ENCODE peak calls at places on chromosome 18, in seven cellular contexts. P, U, L, R, M, V and B are unnamed samples.

GRCh38 chr18:27750014-27750413 is 426.9 kb downstream of the CDH2 start:
- DNase-seq in P (peak; percentile 59), U (peak; percentile 79), L (peak; percentile 88), R (peak; percentile 77), M (peak; percentile 73), V (peak; percentile 58), B (no peak)

GRCh38 chr18:5275872-5276271 is 19.7 kb downstream of the ZBTB14 start:
- DNase-seq in P (no peak), U (no peak), L (no peak), R (peak; percentile 25), M (no peak), V (no peak), B (no peak)

GRCh38 chr18:68177807-68178702 is 536.9 kb downstream of the TMX3 start:
- DNase-seq in P (peak; percentile 86), U (peak; percentile 55), L (peak; percentile 51), R (no peak), M (no peak), V (peak; percentile 98), B (no peak)

GRCh38 chr18:23862071-23862470 is 152.5 kb upstream of the TTC39C start:
- DNase-seq in P (no peak), U (peak; percentile 69), L (peak; percentile 72), R (no peak), M (peak; percentile 66), V (peak; percentile 88), B (no peak)

GRCh38 chr18:49023938-49024341 is 73.2 kb upstream of the SMAD7 start:
- DNase-seq in P (no peak), U (no peak), L (no peak), R (no peak), M (no peak), V (no peak), B (peak; percentile 39)

GRCh38 chr18:79380816-79381806 is 14.6 kb upstream of the NFATC1 start:
- DNase-seq in P (peak; percentile 44), U (peak; percentile 46), L (peak; percentile 49), R (peak; percentile 87), M (peak; percentile 48), V (no peak), B (peak; percentile 90)

GRCh38 chr18:59665057-59666007 is 31.9 kb downstream of the CCBE1 start:
- DNase-seq in P (no peak), U (no peak), L (no peak), R (no peak), M (peak; percentile 9), V (no peak), B (no peak)

GRCh38 chr18:13254971-13255927 is 36.7 kb downstream of the LDLRAD4 start:
- DNase-seq in P (no peak), U (no peak), L (no peak), R (no peak), M (no peak), V (no peak), B (no peak)

GRCh38 chr18:74944676-74945075 is 264.3 kb downstream of the PTGR3 start:
- DNase-seq in P (peak; percentile 14), U (peak; percentile 33), L (no peak), R (no peak), M (peak; percentile 8), V (no peak), B (no peak)

GRCh38 chr18:77222464-77222863 is 27.2 kb upstream of the GALR1 start:
- DNase-seq in P (no peak), U (no peak), L (no peak), R (no peak), M (no peak), V (no peak), B (no peak)

GRCh38 chr18:3100498-3101132 is 87.7 kb upstream of the LPIN2 start:
- DNase-seq in P (no peak), U (no peak), L (peak; percentile 86), R (no peak), M (no peak), V (no peak), B (no peak)

GRCh38 chr18:6039055-6039454 is 143.7 kb upstream of the TMEM200C start:
- DNase-seq in P (no peak), U (no peak), L (peak; percentile 10), R (no peak), M (no peak), V (no peak), B (no peak)

GRCh38 chr18:58116815-58117214 is 72.8 kb downstream of the NEDD4L start:
- DNase-seq in P (no peak), U (no peak), L (no peak), R (no peak), M (no peak), V (no peak), B (no peak)

GRCh38 chr18:37565985-37566478 is 434 bp upstream of the CELF4 start:
- DNase-seq in P (peak; percentile 91), U (peak; percentile 33), L (peak; percentile 57), R (peak; percentile 78), M (peak; percentile 36), V (no peak), B (peak; percentile 83)

GRCh38 chr18:55206941-55207340 is 247.7 kb upstream of the CCDC68 start:
- DNase-seq in P (no peak), U (peak; percentile 9), L (peak; percentile 35), R (no peak), M (no peak), V (no peak), B (no peak)

GRCh38 chr18:75211002-75211621 is 515 bp downstream of the TSHZ1 start:
- DNase-seq in P (no peak), U (peak; percentile 50), L (peak; percentile 34), R (no peak), M (peak; percentile 15), V (no peak), B (no peak)

GRCh38 chr18:67600181-67600631 is 83.7 kb upstream of the DSEL start:
- DNase-seq in P (no peak), U (peak; percentile 74), L (peak; percentile 94), R (no peak), M (no peak), V (no peak), B (no peak)

GRCh38 chr18:74299746-74300145 is 8.0 kb upstream of the CYB5A start:
- DNase-seq in P (no peak), U (peak; percentile 17), L (peak; percentile 56), R (no peak), M (peak; percentile 52), V (no peak), B (no peak)

GRCh38 chr18:79422783-79423165 is 27.0 kb downstream of the NFATC1 start:
- DNase-seq in P (no peak), U (no peak), L (no peak), R (no peak), M (no peak), V (no peak), B (no peak)

GRCh38 chr18:40980171-40980570 is 974.9 kb upstream of the PIK3C3 start:
- DNase-seq in P (no peak), U (no peak), L (no peak), R (no peak), M (no peak), V (no peak), B (no peak)

GRCh38 chr18:70221156-70221910 is 15.8 kb upstream of the RTTN start:
- DNase-seq in P (peak; percentile 90), U (no peak), L (no peak), R (no peak), M (no peak), V (no peak), B (peak; percentile 61)

GRCh38 chr18:7158201-7158600 is 40.6 kb upstream of the LAMA1 start:
- DNase-seq in P (no peak), U (peak; percentile 62), L (peak; percentile 36), R (no peak), M (peak; percentile 73), V (peak; percentile 5), B (no peak)

GRCh38 chr18:9925369-9925768 is 11.6 kb downstream of the VAPA start:
- DNase-seq in P (no peak), U (no peak), L (no peak), R (no peak), M (no peak), V (no peak), B (no peak)

GRCh38 chr18:66759017-66759416 is 155.1 kb upstream of the CDH19 start:
- DNase-seq in P (no peak), U (no peak), L (no peak), R (no peak), M (no peak), V (no peak), B (no peak)

GRCh38 chr18:58013241-58014211 is 30.5 kb upstream of the NEDD4L start:
- DNase-seq in P (no peak), U (peak; percentile 92), L (peak; percentile 51), R (no peak), M (no peak), V (no peak), B (no peak)

GRCh38 chr18:45910405-45911023 is 56.6 kb downstream of the EPG5 start:
- DNase-seq in P (peak; percentile 45), U (peak; percentile 70), L (peak; percentile 58), R (peak; percentile 62), M (peak; percentile 41), V (no peak), B (peak; percentile 58)

GRCh38 chr18:59272971-59273935 is at the start of gene RAX:
- DNase-seq in P (no peak), U (no peak), L (peak; percentile 52), R (peak; percentile 98), M (peak; percentile 83), V (no peak), B (peak; percentile 89)

GRCh38 chr18:79923896-79924585 is 27.4 kb downstream of the SLC66A2 start:
- DNase-seq in P (no peak), U (no peak), L (no peak), R (peak; percentile 15), M (no peak), V (no peak), B (no peak)

GRCh38 chr18:13313006-13313661 is 94.6 kb downstream of the LDLRAD4 start:
- DNase-seq in P (no peak), U (no peak), L (no peak), R (no peak), M (no peak), V (no peak), B (no peak)